ENCODE peak calls at places on chromosomes 6 and 20, in six cellular contexts. One of them, this sample, is unnamed. For H3K36me3 and H3K9me3, the result is how much of the 10 kb centered on the place peaks cover.

GRCh38 chr6:40532349-40533028 is 54.7 kb downstream of the LRFN2 start:
- DNase-seq in adrenal gland: no peak
- DNase-seq in neural progenitor cell: no peak
- DNase-seq in tibial nerve: no peak
- DNase-seq in WERI-Rb-1: no peak
- DNase-seq in RWPE2: no peak
- DNase-seq in this sample: no peak

GRCh38 chr6:89436226-89436625 is 3.3 kb downstream of the ANKRD6 start:
- DNase-seq in adrenal gland: no peak
- DNase-seq in neural progenitor cell: no peak
- DNase-seq in tibial nerve: no peak
- DNase-seq in WERI-Rb-1: no peak
- DNase-seq in RWPE2: no peak
- DNase-seq in this sample: no peak

GRCh38 chr6:159107451-159108260 is 61.5 kb upstream of the FNDC1 start:
- DNase-seq in neural progenitor cell: no peak
- DNase-seq in WERI-Rb-1: no peak
- DNase-seq in tibial nerve: no peak
- DNase-seq in adrenal gland: no peak
- DNase-seq in RWPE2: no peak
- DNase-seq in this sample: peak

GRCh38 chr20:6058684-6059295 is 4.9 kb upstream of the LRRN4 start:
- DNase-seq in adrenal gland: no peak
- DNase-seq in WERI-Rb-1: no peak
- DNase-seq in tibial nerve: no peak
- DNase-seq in neural progenitor cell: no peak
- DNase-seq in RWPE2: no peak
- DNase-seq in this sample: peak

GRCh38 chr6:17101422-17102257 is at the start of gene STMND1:
- DNase-seq in tibial nerve: no peak
- DNase-seq in WERI-Rb-1: peak
- DNase-seq in adrenal gland: peak
- DNase-seq in RWPE2: peak
- DNase-seq in neural progenitor cell: peak
- DNase-seq in this sample: peak

GRCh38 chr20:63124782-63125580 is 91.0 kb downstream of the YTHDF1 start:
- DNase-seq in neural progenitor cell: peak
- DNase-seq in RWPE2: peak
- DNase-seq in tibial nerve: no peak
- DNase-seq in adrenal gland: peak
- DNase-seq in WERI-Rb-1: no peak
- DNase-seq in this sample: peak

GRCh38 chr6:150221152-150221551 is 78.3 kb downstream of the PPP1R14C start:
- DNase-seq in tibial nerve: no peak
- DNase-seq in RWPE2: no peak
- DNase-seq in adrenal gland: no peak
- DNase-seq in neural progenitor cell: no peak
- DNase-seq in WERI-Rb-1: no peak
- DNase-seq in this sample: no peak

GRCh38 chr6:26345832-26346231 is 19.2 kb upstream of the BTN3A2 start:
- DNase-seq in adrenal gland: no peak
- DNase-seq in RWPE2: no peak
- DNase-seq in tibial nerve: no peak
- DNase-seq in WERI-Rb-1: no peak
- DNase-seq in neural progenitor cell: no peak
- DNase-seq in this sample: no peak

GRCh38 chr6:166365221-166365620 is 17.5 kb downstream of the MPC1 start:
- DNase-seq in neural progenitor cell: peak
- DNase-seq in adrenal gland: peak
- DNase-seq in WERI-Rb-1: no peak
- DNase-seq in RWPE2: no peak
- DNase-seq in tibial nerve: no peak
- DNase-seq in this sample: no peak

GRCh38 chr6:127971945-127972391 is 71.1 kb upstream of the THEMIS start:
- DNase-seq in adrenal gland: no peak
- DNase-seq in neural progenitor cell: no peak
- DNase-seq in RWPE2: no peak
- DNase-seq in WERI-Rb-1: no peak
- DNase-seq in tibial nerve: no peak
- DNase-seq in this sample: no peak

GRCh38 chr6:140858381-140858971 is 1274.2 kb upstream of the GJE1 start:
- DNase-seq in WERI-Rb-1: no peak
- DNase-seq in adrenal gland: no peak
- DNase-seq in neural progenitor cell: no peak
- DNase-seq in RWPE2: no peak
- DNase-seq in tibial nerve: no peak
- DNase-seq in this sample: no peak

GRCh38 chr6:52632011-52632410 is 38.9 kb upstream of the TMEM14A start:
- DNase-seq in WERI-Rb-1: no peak
- DNase-seq in tibial nerve: no peak
- DNase-seq in adrenal gland: no peak
- DNase-seq in neural progenitor cell: no peak
- DNase-seq in RWPE2: no peak
- DNase-seq in this sample: no peak

GRCh38 chr6:5671162-5671561 is 335.6 kb downstream of the NRN1 start:
- DNase-seq in tibial nerve: no peak
- DNase-seq in adrenal gland: peak
- DNase-seq in neural progenitor cell: no peak
- DNase-seq in WERI-Rb-1: peak
- DNase-seq in RWPE2: no peak
- DNase-seq in this sample: peak

GRCh38 chr20:31704225-31705119 is 18.2 kb downstream of the BCL2L1 start:
- DNase-seq in neural progenitor cell: peak
- DNase-seq in tibial nerve: no peak
- DNase-seq in adrenal gland: no peak
- DNase-seq in WERI-Rb-1: no peak
- DNase-seq in RWPE2: peak
- DNase-seq in this sample: peak

GRCh38 chr6:79158856-79159516 is 75.5 kb downstream of the HMGN3 start:
- DNase-seq in RWPE2: no peak
- DNase-seq in adrenal gland: no peak
- DNase-seq in neural progenitor cell: no peak
- DNase-seq in WERI-Rb-1: no peak
- DNase-seq in tibial nerve: no peak
- DNase-seq in this sample: no peak

GRCh38 chr6:117531758-117532276 is 49.3 kb downstream of the DCBLD1 start:
- DNase-seq in adrenal gland: no peak
- DNase-seq in RWPE2: no peak
- DNase-seq in neural progenitor cell: no peak
- DNase-seq in tibial nerve: no peak
- DNase-seq in WERI-Rb-1: peak
- DNase-seq in this sample: no peak

GRCh38 chr6:5142915-5143314 is 57.8 kb downstream of the PPP1R3G start:
- DNase-seq in neural progenitor cell: no peak
- DNase-seq in tibial nerve: no peak
- DNase-seq in WERI-Rb-1: no peak
- DNase-seq in RWPE2: no peak
- DNase-seq in adrenal gland: no peak
- DNase-seq in this sample: no peak

GRCh38 chr6:51342393-51342792 is 523.7 kb downstream of the TFAP2B start:
- DNase-seq in RWPE2: no peak
- DNase-seq in WERI-Rb-1: no peak
- DNase-seq in neural progenitor cell: no peak
- DNase-seq in adrenal gland: no peak
- DNase-seq in tibial nerve: no peak
- DNase-seq in this sample: no peak
- H3K36me3 ChIP-seq in RWPE2: under half
- H3K36me3 ChIP-seq in WERI-Rb-1: under half
- H3K36me3 ChIP-seq in neural progenitor cell: under half
- H3K36me3 ChIP-seq in adrenal gland: under half
- H3K36me3 ChIP-seq in tibial nerve: under half
- H3K36me3 ChIP-seq in this sample: under half

DNA sequence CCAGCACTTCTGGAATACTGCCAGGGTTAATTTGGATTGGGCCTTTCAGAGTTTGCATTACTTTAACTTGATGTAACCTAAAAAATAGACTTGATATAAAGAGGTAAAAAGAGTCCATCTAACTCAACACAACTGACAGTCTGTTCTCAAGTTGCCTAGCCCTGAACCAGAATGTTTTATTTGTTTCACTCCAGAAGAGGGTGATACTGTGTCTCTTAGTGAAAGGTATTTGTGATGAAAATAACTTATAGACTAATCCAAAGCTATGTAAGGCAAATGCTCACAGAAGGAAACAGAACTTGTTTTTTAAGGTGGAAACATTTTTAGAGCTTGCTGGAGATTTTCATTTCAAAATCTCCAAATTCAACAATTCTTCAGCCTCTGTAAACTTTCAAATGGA is 469.1 kb upstream of the RUNX2 start:
- DNase-seq in neural progenitor cell: no peak
- DNase-seq in WERI-Rb-1: no peak
- DNase-seq in adrenal gland: no peak
- DNase-seq in RWPE2: no peak
- DNase-seq in tibial nerve: no peak
- DNase-seq in this sample: no peak
- TF ChIP-seq CTCF in neural progenitor cell: no peak
- TF ChIP-seq CTCF in WERI-Rb-1: no peak
- TF ChIP-seq CTCF in adrenal gland: no peak
- TF ChIP-seq CTCF in RWPE2: no peak
- TF ChIP-seq CTCF in tibial nerve: no peak
- TF ChIP-seq CTCF in this sample: no peak

DNA sequence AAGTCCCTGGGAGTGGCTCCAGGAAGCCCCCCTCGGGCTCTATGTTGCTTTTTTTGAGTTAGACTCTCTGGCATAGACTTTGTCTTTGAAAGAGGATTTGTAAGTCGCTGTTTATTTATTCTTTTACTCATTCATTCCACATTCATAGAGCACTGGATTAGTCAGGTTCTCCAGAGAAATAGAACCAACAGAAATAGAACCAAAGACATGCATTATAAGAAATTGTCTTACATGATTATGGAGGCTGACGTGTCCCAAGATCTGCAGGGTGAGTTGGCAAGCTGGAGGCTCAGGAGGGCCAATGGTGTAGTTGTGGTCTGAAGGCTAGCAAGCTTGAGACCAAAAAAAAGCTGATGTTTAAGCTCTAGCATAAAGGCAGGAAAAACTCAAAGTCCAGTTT is 98.3 kb upstream of the CHD6 start:
- DNase-seq in neural progenitor cell: no peak
- DNase-seq in RWPE2: no peak
- DNase-seq in adrenal gland: no peak
- DNase-seq in WERI-Rb-1: no peak
- DNase-seq in tibial nerve: no peak
- DNase-seq in this sample: no peak
- H3K9me3 ChIP-seq in neural progenitor cell: under half
- H3K9me3 ChIP-seq in RWPE2: under half
- H3K9me3 ChIP-seq in adrenal gland: under half
- H3K9me3 ChIP-seq in WERI-Rb-1: under half
- H3K9me3 ChIP-seq in tibial nerve: under half
- H3K9me3 ChIP-seq in this sample: under half

GRCh38 chr6:3291346-3291745 is 32.6 kb downstream of the PSMG4 start:
- DNase-seq in adrenal gland: no peak
- DNase-seq in neural progenitor cell: no peak
- DNase-seq in RWPE2: no peak
- DNase-seq in tibial nerve: no peak
- DNase-seq in WERI-Rb-1: no peak
- DNase-seq in this sample: no peak

GRCh38 chr6:3293271-3294155 is 34.8 kb downstream of the PSMG4 start:
- DNase-seq in WERI-Rb-1: peak
- DNase-seq in tibial nerve: peak
- DNase-seq in neural progenitor cell: no peak
- DNase-seq in adrenal gland: peak
- DNase-seq in RWPE2: peak
- DNase-seq in this sample: peak

GRCh38 chr6:3294396-3294795 is 35.6 kb downstream of the PSMG4 start:
- DNase-seq in tibial nerve: no peak
- DNase-seq in WERI-Rb-1: no peak
- DNase-seq in RWPE2: no peak
- DNase-seq in neural progenitor cell: no peak
- DNase-seq in adrenal gland: no peak
- DNase-seq in this sample: peak

GRCh38 chr6:3291987-3292386 is 33.2 kb downstream of the PSMG4 start:
- DNase-seq in RWPE2: no peak
- DNase-seq in WERI-Rb-1: no peak
- DNase-seq in neural progenitor cell: no peak
- DNase-seq in tibial nerve: no peak
- DNase-seq in adrenal gland: no peak
- DNase-seq in this sample: no peak

GRCh38 chr6:3292431-3293197 is 33.9 kb downstream of the PSMG4 start:
- DNase-seq in tibial nerve: no peak
- DNase-seq in neural progenitor cell: no peak
- DNase-seq in RWPE2: no peak
- DNase-seq in adrenal gland: no peak
- DNase-seq in WERI-Rb-1: peak
- DNase-seq in this sample: peak
- H3K36me3 ChIP-seq in tibial nerve: under half
- H3K36me3 ChIP-seq in neural progenitor cell: under half
- H3K36me3 ChIP-seq in RWPE2: under half
- H3K36me3 ChIP-seq in adrenal gland: under half
- H3K36me3 ChIP-seq in WERI-Rb-1: under half
- H3K36me3 ChIP-seq in this sample: under half